ENCODE peak calls at places on chromosomes 12 and 14, in ten cellular contexts. D is right atrium auricular region, A is pancreas, J is heart right ventricle, C is neural progenitor cell, I is tibial artery, V is body of pancreas, W is ovary, L is left ventricle myocardium inferior, R is cardiac muscle cell. Y is an unnamed sample. For H3K27me3, the result is how much of the 10 kb centered on the place peaks cover.

GRCh38 chr14:22535126-22535525 is 53.9 kb downstream of the DAD1 start:
- DNase-seq in I (no peak), C (no peak), J (no peak), R (no peak), V (no peak), D (no peak), W (no peak), L (no peak), A (no peak), Y (no peak)

GRCh38 chr14:70416717-70417349 is at the start of gene SYNJ2BP:
- DNase-seq in R (peak), V (peak), I (peak), W (peak), L (peak), C (peak), D (peak), A (peak), J (peak), Y (peak)

GRCh38 chr14:99945732-99946651 is 119.2 kb upstream of the EVL start:
- DNase-seq in D (no peak), A (no peak), W (no peak), R (no peak), I (no peak), J (no peak), C (no peak), L (no peak), V (no peak), Y (no peak)

GRCh38 chr12:10140001-10140400 is 10.0 kb upstream of the CLEC7A start:
- DNase-seq in I (no peak), A (no peak), C (peak), W (peak), D (no peak), R (peak), L (no peak), V (no peak), J (no peak), Y (no peak)

GRCh38 chr14:24409217-24409616 is 10.4 kb downstream of the NYNRIN start:
- DNase-seq in J (no peak), V (no peak), D (no peak), L (no peak), C (no peak), W (peak), A (no peak), R (no peak), I (no peak), Y (no peak)

GRCh38 chr12:105554223-105554678 is 223.8 kb downstream of the C12orf75 start:
- DNase-seq in A (no peak), I (no peak), W (no peak), R (no peak), D (no peak), C (peak), L (no peak), J (no peak), V (no peak), Y (no peak)

GRCh38 chr12:6492838-6493579 is at the start of gene MRPL51:
- DNase-seq in C (peak), D (peak), R (peak), I (peak), J (peak), L (peak), V (peak), W (peak), A (peak), Y (peak)

GRCh38 chr12:104902125-104902524 is 56.0 kb downstream of the SLC41A2 start:
- DNase-seq in A (no peak), W (no peak), D (no peak), L (no peak), V (no peak), I (no peak), R (no peak), C (no peak), J (no peak), Y (no peak)

GRCh38 chr12:51922762-51923505 is 15.6 kb downstream of the ACVRL1 start:
- DNase-seq in C (no peak), W (no peak), L (no peak), I (peak), D (peak), J (no peak), V (peak), R (peak), A (peak), Y (no peak)

GRCh38 chr14:36515896-36516718 is 3.9 kb downstream of the NKX2-1 start:
- DNase-seq in C (no peak), V (no peak), A (no peak), I (no peak), R (no peak), J (no peak), W (no peak), D (no peak), L (no peak), Y (no peak)

GRCh38 chr12:128932521-128932920 is 79.2 kb downstream of the GLT1D1 start:
- DNase-seq in C (no peak), J (no peak), R (no peak), W (no peak), I (no peak), V (no peak), A (no peak), D (no peak), L (no peak), Y (no peak)

GRCh38 chr12:70364695-70365397 is 1.2 kb upstream of the KCNMB4 start:
- DNase-seq in L (no peak), A (no peak), R (no peak), I (no peak), C (peak), W (no peak), D (no peak), V (no peak), J (no peak), Y (no peak)

GRCh38 chr12:47729233-47729632 is 3.9 kb upstream of the ENDOU start:
- DNase-seq in L (no peak), A (no peak), W (no peak), C (no peak), J (no peak), D (no peak), V (no peak), I (no peak), R (no peak), Y (no peak)

GRCh38 chr12:115737895-115738294 is 539.6 kb downstream of the MED13L start:
- DNase-seq in W (no peak), D (no peak), I (no peak), A (no peak), R (no peak), L (no peak), C (no peak), J (no peak), V (no peak), Y (no peak)

GRCh38 chr14:49424436-49425331 is 161.5 kb downstream of the RPS29 start:
- DNase-seq in R (no peak), W (no peak), C (no peak), J (no peak), A (no peak), V (no peak), D (no peak), L (no peak), I (no peak), Y (no peak)

GRCh38 chr12:107594995-107595394 is 90.6 kb upstream of the PWP1 start:
- DNase-seq in V (no peak), D (no peak), I (no peak), R (no peak), W (no peak), A (no peak), L (no peak), J (no peak), C (no peak), Y (no peak)

GRCh38 chr14:97332591-97332984 is 535.4 kb downstream of the VRK1 start:
- DNase-seq in V (no peak), I (no peak), A (no peak), D (no peak), C (no peak), W (no peak), J (no peak), L (no peak), R (no peak), Y (no peak)

GRCh38 chr12:69553626-69554248 is 31.5 kb upstream of the CCT2 start:
- DNase-seq in J (no peak), I (no peak), W (no peak), V (no peak), D (no peak), R (peak), C (no peak), A (no peak), L (no peak), Y (peak)

GRCh38 chr14:69652942-69653680 is 41.7 kb downstream of the SUSD6 start:
- DNase-seq in I (no peak), J (no peak), D (no peak), C (no peak), V (no peak), A (no peak), W (no peak), L (no peak), R (no peak), Y (no peak)

GRCh38 chr12:121712462-121713256 is at the start of gene TMEM120B:
- DNase-seq in R (peak), A (peak), V (peak), W (peak), J (peak), L (peak), D (peak), C (peak), I (peak), Y (peak)
- TF ChIP-seq CTCF in R (no peak), A (no peak), V (no peak), W (no peak), J (no peak), L (no peak), D (no peak), C (peak), I (peak), Y (peak)

DNA sequence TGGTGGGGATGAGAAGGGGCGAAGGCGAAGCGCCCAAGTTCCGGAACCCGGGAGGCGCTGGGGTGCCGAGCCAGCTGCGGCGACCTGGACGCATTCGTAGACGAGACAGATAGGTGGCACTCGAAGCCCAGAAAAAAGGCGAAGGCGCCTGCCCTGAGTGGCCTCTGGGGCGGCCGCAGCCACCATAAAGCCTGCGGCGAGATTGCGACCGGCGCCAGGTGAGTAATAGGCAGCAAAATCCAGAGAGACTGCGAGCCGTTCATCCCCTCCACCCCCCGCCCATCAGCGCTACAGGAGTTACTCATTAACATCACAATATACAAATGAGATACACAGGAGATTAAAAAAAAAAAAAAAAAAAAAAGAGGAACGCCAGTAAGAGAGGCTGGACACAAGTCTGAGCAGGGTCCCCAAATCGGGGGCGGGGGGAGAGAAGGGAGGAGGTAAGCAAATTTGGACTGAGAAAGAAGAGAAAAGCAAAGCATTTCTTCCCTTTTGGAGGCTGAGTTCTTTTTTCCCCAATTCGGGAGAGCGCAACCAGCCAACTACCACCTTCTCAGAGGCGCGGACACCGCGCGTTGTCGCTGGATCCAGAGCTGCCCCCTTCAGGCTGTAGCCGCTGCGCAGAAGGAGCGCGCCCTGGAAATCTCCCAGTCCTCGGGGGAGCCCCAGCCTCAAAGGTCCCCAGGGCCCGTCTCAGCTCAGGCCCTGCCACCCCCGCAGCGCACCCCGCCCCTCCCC is 15.7 kb downstream of the TBX3 start:
- DNase-seq in J (peak), V (peak), A (peak), I (no peak), R (peak), W (peak), L (peak), C (peak), D (peak), Y (peak)
- H3K27me3 ChIP-seq in J (under half), V (under half), A (under half), I (under half), R (half or more), W (under half), L (half or more), C (half or more), D (under half), Y (under half)

GRCh38 chr12:1939745-1940607 is 21.5 kb upstream of the CACNA2D4 start:
- DNase-seq in A (peak), V (peak), J (peak), L (peak), R (peak), I (peak), C (peak), W (peak), D (peak), Y (peak)
- TF ChIP-seq CTCF in A (peak), V (peak), J (peak), L (peak), R (peak), I (peak), C (peak), W (peak), D (peak), Y (peak)

GRCh38 chr14:104376202-104377140 is 203.1 kb upstream of the C14orf180 start:
- DNase-seq in L (no peak), I (no peak), R (no peak), A (peak), D (no peak), C (no peak), W (no peak), V (no peak), J (no peak), Y (no peak)
- H3K27me3 ChIP-seq in L (half or more), I (under half), R (under half), A (under half), D (under half), C (under half), W (under half), V (under half), J (under half), Y (under half)

DNA sequence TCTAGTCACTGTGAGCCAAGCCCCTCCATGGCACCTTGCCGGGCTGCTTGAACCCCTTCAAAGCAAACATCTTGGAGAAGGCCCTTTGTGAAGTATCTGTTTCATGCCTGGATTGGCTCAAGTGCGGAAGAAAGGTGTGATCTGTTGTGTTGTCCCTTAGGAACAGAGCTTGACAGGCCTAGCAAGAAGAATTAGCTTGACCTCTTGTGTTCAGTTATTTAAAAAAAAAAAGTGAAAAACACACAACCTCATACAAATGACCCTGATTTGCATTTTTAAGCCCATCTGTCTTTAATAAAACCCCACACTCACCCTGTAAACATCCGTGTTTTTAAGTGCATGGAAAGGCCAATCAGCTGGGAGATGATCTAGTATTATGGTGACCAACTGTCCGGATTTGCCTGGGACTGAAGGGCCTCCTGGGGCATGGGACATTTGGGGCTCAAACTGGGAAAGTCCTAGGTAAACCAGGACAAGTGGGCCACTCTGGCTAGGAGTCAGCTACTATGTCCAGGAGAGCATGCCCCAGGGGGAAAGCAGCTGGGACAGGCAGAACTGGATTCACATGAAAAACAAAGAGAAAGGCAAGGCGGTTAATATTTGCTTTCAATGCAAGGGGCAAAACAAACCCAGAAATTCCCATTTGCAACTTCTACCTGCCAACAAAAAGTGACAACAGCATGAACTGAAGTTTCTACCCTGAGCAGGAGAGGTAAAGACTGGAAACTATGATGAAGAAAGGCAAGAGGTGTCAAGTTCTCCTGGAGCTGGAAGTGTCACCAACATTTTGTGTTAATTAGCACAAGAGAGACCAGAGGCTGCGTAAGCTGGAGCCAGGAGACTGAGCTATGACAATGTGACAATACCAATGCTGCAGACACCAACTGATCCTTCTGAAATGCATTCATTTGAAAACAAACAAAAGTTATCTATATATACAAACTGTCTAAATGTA is 78.6 kb downstream of the CLMN start:
- DNase-seq in W (no peak), R (no peak), A (no peak), D (no peak), L (no peak), C (no peak), I (no peak), V (no peak), J (no peak), Y (no peak)
- TF ChIP-seq CTCF in W (no peak), R (no peak), A (no peak), D (no peak), L (no peak), C (no peak), I (no peak), V (no peak), J (no peak), Y (no peak)

GRCh38 chr14:65803886-65804285 is 391.4 kb downstream of the FUT8 start:
- DNase-seq in I (no peak), W (no peak), V (no peak), J (no peak), A (no peak), D (no peak), R (no peak), C (no peak), L (no peak), Y (no peak)
- H3K27me3 ChIP-seq in I (under half), W (under half), V (under half), J (under half), A (under half), D (under half), R (under half), C (under half), L (under half), Y (under half)

GRCh38 chr14:80996049-80996901 is 40.9 kb downstream of the TSHR start:
- DNase-seq in L (no peak), A (no peak), W (no peak), I (no peak), V (peak), D (peak), R (peak), C (peak), J (no peak), Y (peak)
- TF ChIP-seq CTCF in L (peak), A (peak), W (peak), I (peak), V (peak), D (peak), R (peak), C (peak), J (peak), Y (peak)

DNA sequence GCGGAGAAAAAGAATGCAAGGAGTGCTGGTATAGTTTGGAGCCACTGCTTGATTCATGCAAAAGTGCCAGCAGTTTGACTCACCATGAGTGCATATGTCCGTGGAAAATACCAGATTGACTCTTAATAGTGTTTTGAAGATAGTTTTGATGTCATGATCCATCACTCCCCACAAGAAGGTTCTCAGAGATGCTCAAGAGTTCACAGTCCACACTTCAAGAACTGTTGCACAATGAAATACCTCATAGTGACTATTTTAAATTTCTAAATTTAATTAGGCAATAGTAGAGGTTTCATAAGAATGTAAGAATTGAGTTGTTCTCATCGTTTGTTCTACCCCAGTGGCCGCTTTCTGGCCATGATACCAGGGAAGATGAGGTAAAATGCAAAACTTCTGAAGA is 286.6 kb upstream of the RGS6 start:
- DNase-seq in J (no peak), R (peak), V (no peak), A (no peak), D (no peak), I (no peak), C (no peak), L (no peak), W (no peak), Y (no peak)
- H3K27me3 ChIP-seq in J (under half), R (under half), V (under half), A (under half), D (under half), I (under half), C (under half), L (under half), W (under half), Y (under half)

GRCh38 chr12:1279050-1279449 is 288.0 kb downstream of the ERC1 start:
- DNase-seq in C (no peak), D (no peak), A (no peak), I (no peak), L (no peak), W (no peak), V (no peak), J (no peak), R (no peak), Y (no peak)
- TF ChIP-seq CTCF in C (peak), D (peak), A (no peak), I (no peak), L (peak), W (no peak), V (no peak), J (no peak), R (no peak), Y (no peak)